ENCODE peak calls at places on chromosomes 12 and 14, in seven cellular contexts. P is HepG2, Z is A549, F is WTC11, H is NB4, N is SK-N-SH, I is K562. D is an unnamed sample.
A peak's percentile ranks its signal among the peaks of the same experiment; 100 is the strongest.

GRCh38 chr12:16950041-16950677 is 344.2 kb upstream of the LMO3 start:
- DNase-seq in P (no peak), F (peak; percentile 21), Z (no peak), H (no peak), I (no peak), N (no peak), D (no peak)

GRCh38 chr12:102356690-102357089 is 123.7 kb downstream of the IGF1 start:
- DNase-seq in P (no peak), F (no peak), H (no peak), I (no peak), Z (no peak), N (no peak), D (no peak)

GRCh38 chr12:18888062-18888461 is 150.1 kb downstream of the CAPZA3 start:
- DNase-seq in I (no peak), N (no peak), F (no peak), Z (no peak), H (no peak), P (no peak), D (no peak)

GRCh38 chr14:21965042-21965441 is 291.4 kb upstream of the OR4E1 start:
- DNase-seq in F (no peak), Z (no peak), H (no peak), P (no peak), N (no peak), I (no peak), D (no peak)

GRCh38 chr14:104784218-104784568 is 11.4 kb downstream of the AKT1 start:
- DNase-seq in Z (no peak), I (no peak), P (no peak), F (no peak), N (no peak), H (no peak), D (no peak)

GRCh38 chr14:24114536-24115450 is at the start of the genes DCAF11 and NRL:
- DNase-seq in H (peak; percentile 99), N (peak; percentile 95), I (peak; percentile 89), P (peak; percentile 100), F (peak; percentile 98), Z (peak; percentile 100), D (peak; percentile 100)

GRCh38 chr14:102731101-102731870 is 46.0 kb upstream of the TRAF3 start:
- DNase-seq in I (no peak), F (no peak), P (no peak), Z (no peak), N (no peak), H (no peak), D (no peak)

GRCh38 chr12:58529114-58529665 is 391.1 kb downstream of the LRIG3 start:
- DNase-seq in F (no peak), N (no peak), I (no peak), H (no peak), P (no peak), Z (peak; percentile 40), D (peak; percentile 74)

GRCh38 chr12:3303410-3304136 is 187.4 kb upstream of the PRMT8 start:
- DNase-seq in H (no peak), N (peak; percentile 55), F (peak; percentile 74), Z (no peak), P (peak; percentile 52), I (no peak), D (no peak)

GRCh38 chr12:94832780-94833760 is 170.4 kb downstream of the NDUFA12 start:
- DNase-seq in I (no peak), H (no peak), Z (no peak), P (no peak), F (peak; percentile 48), N (no peak), D (no peak)

GRCh38 chr14:75831455-75831854 is 150.3 kb downstream of the TGFB3 start:
- DNase-seq in Z (peak; percentile 5), N (no peak), P (peak; percentile 27), I (peak; percentile 55), F (no peak), H (peak; percentile 57), D (no peak)

GRCh38 chr14:100065161-100065871 is at the start of gene EVL:
- DNase-seq in N (no peak), F (no peak), I (no peak), Z (no peak), H (peak; percentile 94), P (no peak), D (peak; percentile 34)

GRCh38 chr14:71355324-71356201 is 448.3 kb downstream of the PCNX1 start:
- DNase-seq in F (no peak), N (peak; percentile 33), H (no peak), I (peak; percentile 35), Z (no peak), P (no peak), D (peak; percentile 37)

GRCh38 chr12:105420046-105420445 is 89.6 kb downstream of the C12orf75 start:
- DNase-seq in I (no peak), F (no peak), P (no peak), Z (no peak), H (no peak), N (no peak), D (no peak)

GRCh38 chr12:6430124-6430989 is 14.4 kb upstream of the CD27 start:
- DNase-seq in F (no peak), N (no peak), H (peak; percentile 96), I (peak; percentile 76), Z (peak; percentile 100), P (peak; percentile 72), D (peak; percentile 97)

GRCh38 chr14:76376001-76376404 is at the start of gene ESRRB:
- DNase-seq in H (peak; percentile 10), I (no peak), F (peak; percentile 39), Z (peak; percentile 26), P (no peak), N (peak; percentile 54), D (peak; percentile 9)

GRCh38 chr14:69247691-69248440 is 12.1 kb upstream of the GALNT16 start:
- DNase-seq in N (no peak), Z (no peak), P (no peak), F (no peak), H (no peak), I (no peak), D (no peak)

GRCh38 chr12:40325349-40325960 is 100.7 kb downstream of the LRRK2 start:
- DNase-seq in P (peak; percentile 41), Z (peak; percentile 75), F (no peak), I (peak; percentile 8), H (peak; percentile 67), N (peak; percentile 46), D (peak; percentile 27)

GRCh38 chr14:69484444-69485113 is at the start of gene PLEKHD1:
- DNase-seq in F (peak; percentile 79), N (peak; percentile 87), H (no peak), P (no peak), Z (no peak), I (peak; percentile 57), D (no peak)

GRCh38 chr12:85627584-85627983 is 208.6 kb downstream of the RASSF9 start:
- DNase-seq in F (no peak), N (no peak), Z (no peak), P (no peak), I (no peak), H (no peak), D (peak; percentile 82)

GRCh38 chr14:55832122-55832911 is 252.3 kb downstream of the KTN1 start:
- DNase-seq in H (no peak), F (no peak), P (peak; percentile 81), I (no peak), N (no peak), Z (peak; percentile 89), D (no peak)

GRCh38 chr12:132597333-132598283 is 12.8 kb downstream of the LRCOL1 start:
- DNase-seq in H (no peak), N (no peak), F (peak; percentile 23), I (no peak), P (no peak), Z (peak; percentile 74), D (peak; percentile 53)

GRCh38 chr12:64269161-64269560 is 47.1 kb upstream of the KICS2 start:
- DNase-seq in P (no peak), F (no peak), I (no peak), N (no peak), H (no peak), Z (no peak), D (no peak)

GRCh38 chr14:90193925-90194324 is 62.4 kb upstream of the PSMC1 start:
- DNase-seq in I (peak; percentile 20), H (peak; percentile 41), F (peak; percentile 71), P (peak; percentile 4), Z (peak; percentile 23), N (peak; percentile 26), D (no peak)

GRCh38 chr12:97778111-97778510 is 315.5 kb downstream of the RMST start:
- DNase-seq in I (no peak), N (no peak), Z (no peak), H (peak; percentile 28), P (no peak), F (no peak), D (no peak)

GRCh38 chr12:118397693-118398440 is 21.5 kb downstream of the SUDS3 start:
- DNase-seq in H (peak; percentile 18), I (no peak), F (no peak), N (no peak), Z (no peak), P (no peak), D (no peak)

GRCh38 chr14:70658899-70659298 is 17.2 kb downstream of the TTC9 start:
- DNase-seq in I (no peak), Z (no peak), N (no peak), P (no peak), H (peak; percentile 61), F (no peak), D (no peak)

GRCh38 chr12:43551971-43552559 is at the start of gene ADAMTS20:
- DNase-seq in Z (no peak), P (no peak), H (no peak), I (peak; percentile 41), N (peak; percentile 93), F (peak; percentile 92), D (no peak)

GRCh38 chr14:105867961-105868599 is 341.7 kb downstream of the TMEM121 start:
- DNase-seq in F (peak; percentile 1), Z (no peak), H (no peak), I (no peak), N (no peak), P (no peak), D (no peak)

GRCh38 chr12:46217686-46218508 is 50.9 kb downstream of the SLC38A1 start:
- DNase-seq in H (peak; percentile 96), P (no peak), N (no peak), I (no peak), Z (no peak), F (no peak), D (no peak)
- TF ChIP-seq MAX in H (peak; percentile 20), P (no peak), N (no peak), I (no peak), Z (no peak), F (no peak), D (no peak)

DNA sequence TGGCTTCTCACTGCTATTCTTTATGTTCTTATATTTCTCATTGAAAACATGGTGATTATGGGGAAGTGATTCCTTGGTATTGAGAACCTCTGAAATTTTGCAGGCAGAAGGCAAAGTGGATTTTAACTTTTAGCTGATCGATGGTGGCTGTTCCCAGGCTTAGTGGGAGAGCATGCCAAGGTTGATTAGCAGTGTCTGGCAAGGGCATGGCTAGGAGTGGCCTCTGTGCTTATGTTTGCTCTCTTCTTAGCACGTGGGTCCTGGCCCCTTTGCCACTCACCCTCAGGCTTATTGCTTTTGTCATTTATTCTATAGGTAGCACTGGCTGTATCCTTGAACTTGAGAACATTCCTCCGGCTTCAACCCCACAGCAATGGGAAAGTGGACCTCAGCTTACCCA is 2.1 kb downstream of the MVK start:
- DNase-seq in F (no peak), N (no peak), Z (no peak), I (no peak), P (no peak), H (no peak), D (no peak)
- TF ChIP-seq MAX in F (no peak), N (no peak), Z (no peak), I (no peak), P (no peak), H (no peak), D (no peak)

GRCh38 chr12:89733579-89734201 is 25.1 kb upstream of the ATP2B1 start:
- DNase-seq in N (no peak), H (peak; percentile 99), F (no peak), Z (no peak), I (no peak), P (no peak), D (no peak)
- TF ChIP-seq MAX in N (no peak), H (peak; percentile 75), F (no peak), Z (no peak), I (no peak), P (no peak), D (no peak)

GRCh38 chr14:79712302-79712950 is 498.9 kb downstream of the DIO2 start:
- DNase-seq in I (no peak), N (no peak), P (no peak), F (no peak), Z (no peak), H (no peak), D (no peak)
- TF ChIP-seq MAX in I (no peak), N (no peak), P (no peak), F (no peak), Z (no peak), H (no peak), D (no peak)

D was measured in endothelial cell of umbilical vein.